ENCODE peak calls at places on chromosomes 4 and X, in four cellular contexts. B is heart right ventricle, Z is HEK293T, T is BE2C. Y is an unnamed sample.

GRCh38 chrX:28010875-28011274 is 29.6 kb upstream of the DCAF8L1 start:
- DNase-seq in T (no peak), Z (no peak), B (no peak), Y (no peak)

GRCh38 chr4:18111100-18111499 is 89.5 kb upstream of the LCORL start:
- DNase-seq in B (no peak), Z (no peak), T (no peak), Y (no peak)

GRCh38 chr4:166941629-166942028 is 292.7 kb downstream of the SPOCK3 start:
- DNase-seq in T (no peak), B (no peak), Z (no peak), Y (no peak)

GRCh38 chr4:116529129-116529528 is 556.2 kb downstream of the TRAM1L1 start:
- DNase-seq in T (no peak), B (no peak), Z (no peak), Y (no peak)

GRCh38 chr4:98536631-98537030 is 121.8 kb downstream of the TSPAN5 start:
- DNase-seq in B (no peak), Z (no peak), T (no peak), Y (no peak)

GRCh38 chrX:154321152-154321551 is 25.6 kb downstream of the TKTL1 start:
- DNase-seq in T (no peak), Z (no peak), B (no peak), Y (no peak)

GRCh38 chrX:120408168-120408567 is 46.3 kb downstream of the ATP1B4 start:
- DNase-seq in Z (no peak), B (no peak), T (no peak), Y (no peak)

GRCh38 chrX:68114573-68115199 is 318.6 kb downstream of the OPHN1 start:
- DNase-seq in Z (no peak), T (no peak), B (no peak), Y (peak)

GRCh38 chrX:115562492-115562872 is 1.5 kb downstream of the PLS3 start:
- DNase-seq in Z (peak), T (peak), B (no peak), Y (no peak)

Y was measured in erythroblast.